ENCODE peak calls at places on chromosome 1, in four cellular contexts. One of them, this sample, is unnamed.

GRCh38 chr1:29033829-29034466 is 89.8 kb downstream of the TMEM200B start:
- DNase-seq in lung: no peak
- DNase-seq in psoas muscle: no peak
- DNase-seq in B cell: no peak
- DNase-seq in this sample: no peak

GRCh38 chr1:39412079-39412478 is 79.4 kb upstream of the BMP8A start:
- DNase-seq in lung: no peak
- DNase-seq in psoas muscle: no peak
- DNase-seq in B cell: no peak
- DNase-seq in this sample: no peak

GRCh38 chr1:59154406-59154805 is 142.5 kb upstream of the FGGY start:
- DNase-seq in lung: no peak
- DNase-seq in psoas muscle: no peak
- DNase-seq in B cell: no peak
- DNase-seq in this sample: no peak

GRCh38 chr1:193190096-193190744 is 3.8 kb upstream of the B3GALT2 start:
- DNase-seq in lung: no peak
- DNase-seq in psoas muscle: no peak
- DNase-seq in B cell: no peak
- DNase-seq in this sample: no peak

GRCh38 chr1:109266965-109267364 is 16.0 kb downstream of the PSRC1 start:
- DNase-seq in lung: no peak
- DNase-seq in psoas muscle: peak
- DNase-seq in B cell: no peak
- DNase-seq in this sample: no peak

GRCh38 chr1:7642418-7642704 is 128.7 kb upstream of the VAMP3 start:
- DNase-seq in lung: no peak
- DNase-seq in psoas muscle: no peak
- DNase-seq in B cell: no peak
- DNase-seq in this sample: no peak

GRCh38 chr1:92961131-92961895 is at the start of gene DIPK1A:
- DNase-seq in lung: peak
- DNase-seq in psoas muscle: peak
- DNase-seq in B cell: peak
- DNase-seq in this sample: no peak

GRCh38 chr1:202046748-202047708 is 36.6 kb downstream of the ELF3 start:
- DNase-seq in lung: no peak
- DNase-seq in psoas muscle: no peak
- DNase-seq in B cell: no peak
- DNase-seq in this sample: no peak

GRCh38 chr1:33872681-33873080 is 8.8 kb downstream of the HMGB4 start:
- DNase-seq in lung: no peak
- DNase-seq in psoas muscle: no peak
- DNase-seq in B cell: no peak
- DNase-seq in this sample: no peak

GRCh38 chr1:61043010-61043820 is 39.1 kb upstream of the NFIA start:
- DNase-seq in lung: peak
- DNase-seq in psoas muscle: peak
- DNase-seq in B cell: peak
- DNase-seq in this sample: peak

GRCh38 chr1:68120136-68120791 is 69.8 kb upstream of the DIRAS3 start:
- DNase-seq in lung: peak
- DNase-seq in psoas muscle: no peak
- DNase-seq in B cell: peak
- DNase-seq in this sample: no peak

GRCh38 chr1:150976879-150977694 is 2.5 kb upstream of the CERS2 start:
- DNase-seq in lung: peak
- DNase-seq in psoas muscle: peak
- DNase-seq in B cell: peak
- DNase-seq in this sample: peak

GRCh38 chr1:19582318-19582717 is 61.8 kb upstream of the NBL1 start:
- DNase-seq in lung: peak
- DNase-seq in psoas muscle: peak
- DNase-seq in B cell: peak
- DNase-seq in this sample: peak
- TF ChIP-seq CTCF in lung: peak
- TF ChIP-seq CTCF in psoas muscle: peak
- TF ChIP-seq CTCF in B cell: peak
- TF ChIP-seq CTCF in this sample: peak

GRCh38 chr1:5840551-5840914 is 151.7 kb downstream of the NPHP4 start:
- DNase-seq in lung: no peak
- DNase-seq in psoas muscle: no peak
- DNase-seq in B cell: no peak
- DNase-seq in this sample: no peak

GRCh38 chr1:5842700-5843099 is 149.5 kb downstream of the NPHP4 start:
- DNase-seq in lung: no peak
- DNase-seq in psoas muscle: no peak
- DNase-seq in B cell: no peak
- DNase-seq in this sample: no peak

GRCh38 chr1:5843521-5844096 is 148.6 kb downstream of the NPHP4 start:
- DNase-seq in lung: no peak
- DNase-seq in psoas muscle: no peak
- DNase-seq in B cell: no peak
- DNase-seq in this sample: no peak

GRCh38 chr1:5847013-5847654 is 145.1 kb downstream of the NPHP4 start:
- DNase-seq in lung: no peak
- DNase-seq in psoas muscle: no peak
- DNase-seq in B cell: no peak
- DNase-seq in this sample: no peak

DNA sequence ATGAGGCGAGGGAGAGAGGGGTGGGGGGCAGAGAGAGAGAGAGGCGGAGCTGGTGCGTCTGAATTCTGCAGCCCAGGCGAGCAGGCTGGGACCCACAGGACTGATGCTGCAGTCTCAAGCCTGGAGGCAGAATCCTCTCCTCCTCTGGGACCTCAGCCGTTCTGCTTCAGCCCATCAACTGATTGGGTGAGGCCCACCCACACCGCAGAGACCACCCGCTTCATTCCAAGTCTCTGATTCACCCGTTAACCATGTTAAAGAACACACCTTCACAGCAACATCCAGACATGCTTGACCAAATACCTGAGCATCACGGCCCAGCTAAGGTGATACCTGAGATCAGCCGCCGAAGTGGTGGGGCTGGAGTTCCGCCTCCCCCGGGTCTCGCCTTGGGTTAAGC is 147.8 kb downstream of the NPHP4 start:
- DNase-seq in lung: no peak
- DNase-seq in psoas muscle: no peak
- DNase-seq in B cell: no peak
- DNase-seq in this sample: no peak
- TF ChIP-seq CTCF in lung: no peak
- TF ChIP-seq CTCF in psoas muscle: no peak
- TF ChIP-seq CTCF in B cell: no peak
- TF ChIP-seq CTCF in this sample: no peak

GRCh38 chr1:81252471-81253160 is 548.1 kb upstream of the ADGRL2 start:
- DNase-seq in lung: no peak
- DNase-seq in psoas muscle: no peak
- DNase-seq in B cell: no peak
- DNase-seq in this sample: no peak

GRCh38 chr1:81259620-81260411 is 540.9 kb upstream of the ADGRL2 start:
- DNase-seq in lung: no peak
- DNase-seq in psoas muscle: no peak
- DNase-seq in B cell: no peak
- DNase-seq in this sample: no peak

GRCh38 chr1:81254068-81254467 is 546.7 kb upstream of the ADGRL2 start:
- DNase-seq in lung: no peak
- DNase-seq in psoas muscle: no peak
- DNase-seq in B cell: no peak
- DNase-seq in this sample: no peak

DNA sequence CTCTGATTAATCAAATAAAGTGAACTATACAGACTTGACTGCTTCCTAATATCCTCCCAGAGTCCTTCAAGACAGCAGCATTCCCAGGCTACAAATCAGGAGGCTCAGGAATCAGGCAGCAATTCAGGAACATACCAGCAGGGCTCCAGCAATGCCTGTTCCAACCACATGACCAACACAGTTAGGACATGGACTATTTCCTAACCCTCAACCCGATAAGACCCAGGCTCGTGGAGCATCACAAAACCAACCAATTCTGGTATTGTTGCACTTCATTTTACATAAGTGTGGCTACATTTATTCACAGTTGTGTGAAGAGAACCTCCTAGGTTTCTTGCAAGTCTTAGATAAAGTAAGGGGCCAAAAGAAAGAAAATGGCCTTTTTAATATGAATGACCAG is 546.2 kb upstream of the ADGRL2 start:
- DNase-seq in lung: no peak
- DNase-seq in psoas muscle: no peak
- DNase-seq in B cell: no peak
- DNase-seq in this sample: no peak
- TF ChIP-seq CTCF in lung: no peak
- TF ChIP-seq CTCF in psoas muscle: no peak
- TF ChIP-seq CTCF in B cell: no peak
- TF ChIP-seq CTCF in this sample: no peak

DNA sequence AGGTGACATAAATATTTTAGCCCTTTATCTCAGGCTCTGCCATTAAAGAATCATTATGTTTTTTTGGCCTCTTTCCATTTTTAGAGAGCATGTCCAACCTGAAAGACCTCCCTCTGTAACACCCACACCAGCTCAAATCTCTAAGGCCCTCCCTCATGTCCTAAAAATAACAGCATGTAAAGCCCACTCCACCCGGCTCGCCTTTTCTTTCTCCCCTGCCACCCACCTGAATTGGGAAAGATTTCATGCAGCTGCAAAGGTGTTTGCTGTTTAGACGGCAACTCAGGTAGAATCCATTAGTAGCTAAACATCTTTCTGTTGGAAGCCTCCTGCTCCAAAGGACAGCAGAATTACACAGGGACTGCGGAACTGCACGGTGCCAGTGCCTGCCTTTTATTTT is 79.9 kb downstream of the DMRTA2 start:
- DNase-seq in lung: no peak
- DNase-seq in psoas muscle: no peak
- DNase-seq in B cell: no peak
- DNase-seq in this sample: no peak
- TF ChIP-seq CTCF in lung: no peak
- TF ChIP-seq CTCF in psoas muscle: no peak
- TF ChIP-seq CTCF in B cell: no peak
- TF ChIP-seq CTCF in this sample: no peak

DNA sequence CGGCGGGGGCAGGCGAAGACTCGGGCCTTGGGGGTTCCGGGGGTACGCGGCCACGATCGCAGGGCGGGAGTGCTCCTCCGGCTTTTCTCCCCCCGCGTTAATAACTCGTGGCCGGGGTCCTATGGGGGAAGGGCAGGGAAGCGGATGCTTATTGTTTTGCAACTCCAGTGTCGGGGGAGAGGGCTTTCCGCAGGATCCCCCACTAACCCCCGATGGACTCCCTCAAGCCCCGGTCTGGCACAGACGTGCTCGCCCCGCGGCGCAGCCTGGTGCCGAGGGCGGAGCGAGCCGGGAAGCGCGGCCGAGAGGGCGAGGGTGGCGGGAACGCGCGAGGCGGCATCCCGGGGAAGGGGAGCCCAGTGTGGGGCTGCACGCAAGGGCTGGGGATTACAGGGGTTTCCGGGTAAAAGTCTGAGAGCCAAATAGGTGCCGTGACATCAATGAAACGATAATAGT is 717 bp downstream of the UCK2 start:
- DNase-seq in lung: peak
- DNase-seq in psoas muscle: peak
- DNase-seq in B cell: peak
- DNase-seq in this sample: no peak
- TF ChIP-seq CTCF in lung: no peak
- TF ChIP-seq CTCF in psoas muscle: no peak
- TF ChIP-seq CTCF in B cell: peak
- TF ChIP-seq CTCF in this sample: peak

DNA sequence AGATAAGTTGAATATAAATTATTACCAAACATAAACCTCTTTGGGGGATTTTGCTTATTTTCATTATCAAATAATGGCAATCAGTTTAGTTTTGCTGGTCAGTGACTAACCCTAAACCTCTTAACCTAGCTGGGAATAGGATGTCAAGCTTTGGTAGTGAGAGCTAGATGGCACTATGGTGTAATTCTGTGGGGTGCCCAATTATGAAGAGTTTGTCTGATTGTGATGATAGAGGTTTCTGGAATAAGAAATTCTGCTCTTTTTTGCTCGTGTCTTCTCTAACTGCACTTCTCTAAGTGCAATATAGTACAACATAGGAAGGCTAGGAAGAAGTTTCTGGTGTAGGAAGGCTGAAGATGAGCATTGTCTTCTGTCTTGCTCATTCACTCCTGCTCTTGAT is 59.8 kb downstream of the XCL1 start:
- DNase-seq in lung: no peak
- DNase-seq in psoas muscle: no peak
- DNase-seq in B cell: no peak
- DNase-seq in this sample: no peak
- TF ChIP-seq CTCF in lung: no peak
- TF ChIP-seq CTCF in psoas muscle: peak
- TF ChIP-seq CTCF in B cell: no peak
- TF ChIP-seq CTCF in this sample: no peak

DNA sequence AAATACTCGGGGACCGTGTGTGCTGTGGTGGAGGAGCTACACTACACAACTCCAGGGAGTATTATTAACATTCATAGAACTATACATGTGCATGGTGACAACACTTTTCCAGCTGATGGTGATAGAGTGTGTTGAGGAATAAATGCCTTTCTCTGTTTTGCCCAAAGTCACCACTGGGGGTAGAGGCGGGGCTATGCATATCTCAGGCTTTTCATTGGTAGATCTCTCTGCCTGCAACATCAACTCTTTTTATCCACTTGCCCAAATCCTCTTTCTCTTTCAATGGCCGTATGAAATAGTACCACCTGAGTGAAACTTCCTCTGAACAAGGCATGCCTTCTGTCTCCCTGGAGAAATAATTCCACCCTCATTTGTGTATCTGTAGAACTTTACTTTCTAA is 107.0 kb upstream of the C8B start:
- DNase-seq in lung: no peak
- DNase-seq in psoas muscle: no peak
- DNase-seq in B cell: no peak
- DNase-seq in this sample: no peak
- TF ChIP-seq CTCF in lung: no peak
- TF ChIP-seq CTCF in psoas muscle: no peak
- TF ChIP-seq CTCF in B cell: no peak
- TF ChIP-seq CTCF in this sample: no peak

DNA sequence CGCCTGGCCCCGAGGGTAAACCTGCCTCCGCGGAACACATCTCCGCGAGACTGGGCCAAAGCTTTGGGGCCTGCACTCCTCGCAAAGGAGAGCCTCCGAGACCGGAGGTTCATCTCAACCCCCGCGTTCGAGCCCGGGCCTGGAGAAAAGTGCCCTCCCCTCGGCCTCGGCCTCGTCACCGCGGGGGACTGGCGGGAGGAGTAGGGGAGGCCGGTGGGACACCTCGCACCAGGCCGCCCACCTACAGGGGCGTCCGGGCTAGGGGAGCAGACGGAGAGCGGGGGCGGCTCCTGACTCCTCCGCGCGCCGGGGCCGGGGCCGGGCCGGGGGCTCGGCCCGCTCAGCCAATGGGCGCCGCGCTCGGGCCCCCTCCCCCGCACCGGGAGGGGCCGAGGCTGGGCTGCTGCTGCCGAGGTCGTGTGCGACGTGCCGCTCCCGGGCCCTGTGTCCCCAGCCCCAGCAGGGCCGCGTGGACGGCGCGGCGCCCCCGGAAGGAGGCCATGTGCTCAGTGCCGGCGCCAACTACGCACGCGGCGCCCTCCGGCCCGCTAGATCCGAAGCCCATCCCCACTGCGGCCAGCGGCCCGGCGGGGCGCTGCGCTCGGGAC is 684 bp downstream of the SLC2A1 start:
- DNase-seq in lung: no peak
- DNase-seq in psoas muscle: peak
- DNase-seq in B cell: peak
- DNase-seq in this sample: no peak
- TF ChIP-seq CTCF in lung: no peak
- TF ChIP-seq CTCF in psoas muscle: no peak
- TF ChIP-seq CTCF in B cell: no peak
- TF ChIP-seq CTCF in this sample: no peak